ENCODE peak calls at places on chromosomes 11 and 22, in four cellular contexts. L is pancreas, R is astrocyte, E is IMR-90. N is an unnamed sample.
A peak's percentile ranks its signal among the peaks of the same experiment; 100 is the strongest.

GRCh38 chr22:37018815-37019308 is 385 bp downstream of the TST start:
- DNase-seq in L (peak; percentile 66), R (peak; percentile 31), E (peak; percentile 55), N (peak; percentile 48)

GRCh38 chr22:30823015-30823370 is 128.3 kb downstream of the OSBP2 start:
- DNase-seq in L (no peak), R (no peak), E (no peak), N (no peak)

GRCh38 chr11:33273656-33274055 is 16.5 kb downstream of the HIPK3 start:
- DNase-seq in L (no peak), R (no peak), E (no peak), N (no peak)

GRCh38 chr11:126973051-126973450 is 27.5 kb downstream of the KIRREL3 start:
- DNase-seq in L (no peak), R (no peak), E (no peak), N (no peak)

GRCh38 chr11:78425436-78425835 is 7.8 kb upstream of the GAB2 start:
- DNase-seq in L (no peak), R (no peak), E (no peak), N (no peak)

GRCh38 chr11:44880511-44880910 is 70.2 kb downstream of the TP53I11 start:
- DNase-seq in L (no peak), R (no peak), E (no peak), N (no peak)

GRCh38 chr11:34426766-34427170 is 12.0 kb upstream of the CAT start:
- DNase-seq in L (no peak), R (peak; percentile 37), E (peak; percentile 71), N (peak; percentile 19)

GRCh38 chr11:47992959-47993820 is 12.8 kb downstream of the PTPRJ start:
- DNase-seq in L (no peak), R (peak; percentile 81), E (peak; percentile 89), N (no peak)

GRCh38 chr11:2643746-2644145 is 56.0 kb downstream of the KCNQ1OT1 start:
- DNase-seq in L (no peak), R (no peak), E (no peak), N (no peak)

GRCh38 chr11:64526356-64526755 is 64.7 kb upstream of the SLC22A12 start:
- DNase-seq in L (no peak), R (no peak), E (no peak), N (no peak)

GRCh38 chr11:11777897-11778296 is 63.9 kb upstream of the USP47 start:
- DNase-seq in L (no peak), R (no peak), E (no peak), N (no peak)

DNA sequence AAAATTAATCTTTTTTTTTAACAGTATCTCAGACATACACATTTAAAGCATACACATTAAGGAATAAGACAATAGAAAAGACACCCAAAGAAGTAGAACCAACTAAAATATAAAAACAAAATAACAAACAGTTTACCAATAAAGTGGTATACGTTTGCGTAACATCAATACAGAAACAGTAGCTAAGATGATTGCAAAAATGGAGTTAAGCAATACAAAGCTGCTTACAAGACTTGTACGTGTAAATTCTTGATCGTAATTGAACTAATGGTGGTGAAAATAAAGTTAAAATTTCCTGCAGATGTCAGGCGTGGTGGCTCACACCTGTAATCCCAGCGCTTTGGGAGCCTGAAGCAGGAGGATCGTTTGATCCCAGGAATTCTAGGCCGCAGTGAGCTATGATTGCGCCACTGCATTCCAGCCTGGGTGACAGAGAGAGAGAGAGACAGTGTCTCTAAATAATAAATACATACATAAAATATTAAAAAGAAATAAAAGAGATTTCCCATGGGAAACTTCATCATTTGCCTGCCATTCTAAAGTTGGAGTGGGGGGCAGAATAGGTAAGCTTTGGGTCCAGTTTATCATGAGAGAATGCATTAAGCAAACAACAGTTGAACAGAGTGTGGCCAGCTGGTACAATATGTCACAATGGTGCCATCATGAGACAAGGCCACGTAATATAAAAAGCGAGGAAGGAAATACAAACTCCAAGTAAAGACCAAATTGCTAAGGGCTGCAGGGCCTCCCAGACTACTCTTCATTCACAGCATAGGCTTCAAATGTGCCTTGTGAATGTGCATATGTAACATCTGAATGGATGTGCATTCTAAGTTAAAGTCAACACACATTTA is 38.9 kb upstream of the EED start:
- DNase-seq in L (no peak), R (no peak), E (no peak), N (no peak)
- H3K4me1 ChIP-seq in L (peaks cover 4% of the 10 kb centered on the region), R (no peaks in the 10 kb centered on the region), E (peaks cover 2% of the 10 kb centered on the region), N (no peaks in the 10 kb centered on the region)

GRCh38 chr22:21948390-21948789 is 4.3 kb downstream of the PPM1F start:
- DNase-seq in L (no peak), R (no peak), E (no peak), N (no peak)

GRCh38 chr22:21946262-21946925 is 6.3 kb downstream of the PPM1F start:
- DNase-seq in L (no peak), R (no peak), E (no peak), N (no peak)

GRCh38 chr22:21945453-21946261 is 7.0 kb downstream of the PPM1F start:
- DNase-seq in L (no peak), R (no peak), E (no peak), N (no peak)

GRCh38 chr22:21948824-21949568 is 3.7 kb downstream of the PPM1F start:
- DNase-seq in L (no peak), R (no peak), E (no peak), N (no peak)

DNA sequence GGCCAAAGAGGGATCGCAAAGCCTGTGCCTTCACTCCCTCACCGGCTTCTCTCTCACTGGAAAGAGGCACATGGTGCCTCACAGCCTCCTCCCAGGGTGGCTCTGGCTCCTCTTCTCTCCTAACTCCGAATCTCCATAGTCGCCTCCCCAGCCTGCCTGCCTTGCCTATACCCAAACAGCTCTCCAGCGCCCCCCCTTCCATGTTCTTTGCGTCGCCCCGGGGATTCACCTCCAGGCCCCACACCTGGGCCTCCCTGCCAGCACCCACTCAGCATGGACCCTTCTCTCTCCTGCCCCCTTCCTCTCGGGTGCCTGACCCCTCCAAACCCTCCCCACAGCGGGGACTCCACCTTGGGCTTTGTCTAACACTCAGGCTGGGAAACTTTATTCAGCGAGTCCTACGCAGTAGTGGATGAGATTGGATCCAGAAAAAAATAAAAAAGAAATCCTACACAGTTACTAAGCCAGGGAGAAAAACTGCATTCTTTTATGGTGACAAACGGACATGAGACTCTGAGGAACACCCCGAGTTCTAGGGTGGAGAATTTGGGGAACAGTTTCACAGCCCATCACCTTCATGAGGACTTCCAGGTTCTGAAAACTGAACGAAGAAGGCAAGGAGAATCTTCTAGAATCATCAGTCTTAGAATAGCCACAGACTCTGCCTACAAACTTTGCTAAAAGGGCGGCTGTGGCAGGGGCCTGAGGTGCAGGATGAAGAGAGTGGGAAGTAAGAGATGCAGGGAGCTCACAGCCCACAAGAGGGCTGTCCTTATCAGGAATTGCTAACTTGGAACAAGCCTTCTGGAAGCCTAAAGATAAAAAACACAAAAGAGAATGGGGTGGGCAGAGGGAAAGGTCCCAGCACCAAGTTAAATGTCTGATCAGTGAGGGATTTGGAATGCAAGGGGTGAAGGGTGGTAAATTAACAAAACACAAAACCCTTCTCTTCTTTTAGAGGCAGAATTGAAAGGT is 5.3 kb downstream of the PPM1F start:
- DNase-seq in L (no peak), R (peak; percentile 59), E (peak; percentile 71), N (no peak)
- H3K4me1 ChIP-seq in L (no peaks in the 10 kb centered on the region), R (peaks cover 30% of the 10 kb centered on the region), E (peaks cover 24% of the 10 kb centered on the region), N (peaks cover 2% of the 10 kb centered on the region)

GRCh38 chr11:128527046-128527445 is 60.3 kb downstream of the ETS1 start:
- DNase-seq in L (no peak), R (no peak), E (no peak), N (no peak)
- H3K4me1 ChIP-seq in L (peaks cover 18% of the 10 kb centered on the region), R (peaks cover 39% of the 10 kb centered on the region), E (peaks cover 24% of the 10 kb centered on the region), N (peaks cover 5% of the 10 kb centered on the region)

GRCh38 chr11:61679301-61679700 is 890 bp upstream of the DAGLA start:
- DNase-seq in L (no peak), R (no peak), E (no peak), N (no peak)
- H3K4me1 ChIP-seq in L (peaks cover 13% of the 10 kb centered on the region), R (peaks cover 26% of the 10 kb centered on the region), E (peaks cover 4% of the 10 kb centered on the region), N (peaks cover 6% of the 10 kb centered on the region)

GRCh38 chr11:118633979-118634378 is 26.6 kb downstream of the PHLDB1 start:
- DNase-seq in L (no peak), R (peak; percentile 41), E (peak; percentile 44), N (no peak)
- H3K4me1 ChIP-seq in L (peaks cover 7% of the 10 kb centered on the region), R (peaks cover 28% of the 10 kb centered on the region), E (peaks cover 20% of the 10 kb centered on the region), N (peaks cover 18% of the 10 kb centered on the region)

DNA sequence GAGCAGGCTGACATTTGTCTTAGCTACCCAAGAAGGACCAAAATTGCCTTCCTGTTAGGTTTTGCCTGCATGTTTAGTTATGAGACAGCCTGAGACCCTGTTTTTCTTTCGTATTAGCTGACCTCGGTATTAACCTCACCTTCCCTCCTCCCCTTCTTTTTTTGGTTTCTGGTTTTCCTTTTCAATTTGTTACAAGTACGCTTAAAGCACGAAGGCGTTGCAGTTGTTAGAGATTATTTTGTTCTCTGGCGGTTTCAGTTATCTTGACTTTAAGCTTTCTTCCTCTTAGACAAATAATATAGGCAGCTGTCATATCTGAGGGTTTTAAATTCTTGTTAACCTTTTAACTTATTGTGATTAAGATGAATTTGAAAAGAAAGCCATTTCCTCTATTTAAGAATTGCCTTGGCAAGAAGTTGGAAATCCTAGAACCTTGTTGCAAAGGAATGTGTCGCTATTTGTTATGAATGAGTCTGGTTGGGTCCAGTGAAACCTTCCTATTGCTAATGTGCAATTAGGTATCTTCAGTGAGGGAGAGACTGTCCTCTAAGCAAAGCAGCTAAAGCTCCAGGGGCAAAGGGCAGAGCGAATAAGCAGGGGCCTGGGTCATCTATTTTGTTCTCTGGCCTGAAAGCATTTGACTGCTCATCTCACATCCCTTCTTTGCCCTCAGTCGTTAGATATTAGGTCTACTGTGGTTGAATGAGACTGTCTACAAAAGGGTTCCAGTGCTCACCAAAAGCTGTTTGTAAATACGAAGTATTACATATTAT is 45.8 kb downstream of the PACS1 start:
- DNase-seq in L (no peak), R (peak; percentile 72), E (peak; percentile 20), N (no peak)
- H3K4me1 ChIP-seq in L (peaks cover 26% of the 10 kb centered on the region), R (peaks cover 72% of the 10 kb centered on the region), E (peaks cover 26% of the 10 kb centered on the region), N (peaks cover 29% of the 10 kb centered on the region)